ENCODE peak calls at places on chromosome 18, in six cellular contexts. One of them, this sample, is unnamed.

GRCh38 chr18:12254137-12254819 is at the start of gene CIDEA:
- DNase-seq in endothelial cell of umbilical vein: no peak
- DNase-seq in GM12878: no peak
- DNase-seq in HepG2: no peak
- DNase-seq in K562: peak
- DNase-seq in A549: no peak
- DNase-seq in this sample: no peak

GRCh38 chr18:12837747-12838146 is 46.3 kb downstream of the PTPN2 start:
- DNase-seq in GM12878: no peak
- DNase-seq in endothelial cell of umbilical vein: no peak
- DNase-seq in HepG2: no peak
- DNase-seq in K562: no peak
- DNase-seq in A549: peak
- DNase-seq in this sample: no peak

GRCh38 chr18:62091487-62092120 is 95.3 kb downstream of the PIGN start:
- DNase-seq in K562: no peak
- DNase-seq in HepG2: no peak
- DNase-seq in A549: no peak
- DNase-seq in GM12878: no peak
- DNase-seq in endothelial cell of umbilical vein: peak
- DNase-seq in this sample: no peak

GRCh38 chr18:64409511-64409910 is 260.6 kb upstream of the LINC00305 start:
- DNase-seq in K562: no peak
- DNase-seq in HepG2: no peak
- DNase-seq in GM12878: no peak
- DNase-seq in endothelial cell of umbilical vein: peak
- DNase-seq in A549: peak
- DNase-seq in this sample: peak

GRCh38 chr18:34773961-34774754 is 64.1 kb downstream of the DTNA start:
- DNase-seq in endothelial cell of umbilical vein: peak
- DNase-seq in K562: no peak
- DNase-seq in A549: no peak
- DNase-seq in HepG2: no peak
- DNase-seq in GM12878: no peak
- DNase-seq in this sample: no peak

GRCh38 chr18:14747513-14748474 is at the start of gene ANKRD30B:
- DNase-seq in A549: no peak
- DNase-seq in GM12878: no peak
- DNase-seq in HepG2: no peak
- DNase-seq in endothelial cell of umbilical vein: no peak
- DNase-seq in K562: no peak
- DNase-seq in this sample: no peak

GRCh38 chr18:59864446-59864764 is 35.4 kb upstream of the PMAIP1 start:
- DNase-seq in endothelial cell of umbilical vein: no peak
- DNase-seq in K562: no peak
- DNase-seq in A549: no peak
- DNase-seq in HepG2: no peak
- DNase-seq in GM12878: no peak
- DNase-seq in this sample: no peak

GRCh38 chr18:60146220-60146960 is 226.2 kb downstream of the MC4R start:
- DNase-seq in A549: no peak
- DNase-seq in endothelial cell of umbilical vein: no peak
- DNase-seq in GM12878: no peak
- DNase-seq in HepG2: no peak
- DNase-seq in K562: peak
- DNase-seq in this sample: peak

GRCh38 chr18:55633032-55633431 is 45.0 kb upstream of the TCF4 start:
- DNase-seq in A549: no peak
- DNase-seq in GM12878: no peak
- DNase-seq in K562: no peak
- DNase-seq in HepG2: no peak
- DNase-seq in endothelial cell of umbilical vein: no peak
- DNase-seq in this sample: peak

DNA sequence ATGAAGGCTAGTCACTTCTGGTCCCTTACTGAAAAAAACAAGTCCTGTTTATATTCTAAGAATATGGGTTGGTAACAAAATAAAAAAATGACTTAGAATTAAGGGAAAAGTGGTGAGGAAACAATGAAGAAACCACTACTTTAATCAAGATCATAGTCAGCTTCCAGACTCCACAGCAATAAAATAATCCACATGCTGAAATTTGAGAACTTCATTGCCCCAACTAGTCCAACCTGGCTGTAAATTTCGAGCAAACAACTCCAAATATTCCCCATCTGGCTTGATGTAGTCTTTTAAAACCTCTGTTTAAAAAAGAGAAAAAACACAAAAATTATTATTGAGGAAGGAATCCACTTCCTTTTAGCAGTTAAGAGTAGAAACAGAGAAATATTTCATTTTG is 32.5 kb downstream of the METTL4 start:
- DNase-seq in A549: no peak
- DNase-seq in K562: no peak
- DNase-seq in HepG2: no peak
- DNase-seq in GM12878: no peak
- DNase-seq in endothelial cell of umbilical vein: no peak
- DNase-seq in this sample: no peak
- TF ChIP-seq MYC in A549: no peak
- TF ChIP-seq MYC in K562: no peak
- TF ChIP-seq MYC in HepG2: no peak
- TF ChIP-seq MYC in GM12878: no peak
- TF ChIP-seq MYC in endothelial cell of umbilical vein: no peak
- TF ChIP-seq MYC in this sample: no peak

DNA sequence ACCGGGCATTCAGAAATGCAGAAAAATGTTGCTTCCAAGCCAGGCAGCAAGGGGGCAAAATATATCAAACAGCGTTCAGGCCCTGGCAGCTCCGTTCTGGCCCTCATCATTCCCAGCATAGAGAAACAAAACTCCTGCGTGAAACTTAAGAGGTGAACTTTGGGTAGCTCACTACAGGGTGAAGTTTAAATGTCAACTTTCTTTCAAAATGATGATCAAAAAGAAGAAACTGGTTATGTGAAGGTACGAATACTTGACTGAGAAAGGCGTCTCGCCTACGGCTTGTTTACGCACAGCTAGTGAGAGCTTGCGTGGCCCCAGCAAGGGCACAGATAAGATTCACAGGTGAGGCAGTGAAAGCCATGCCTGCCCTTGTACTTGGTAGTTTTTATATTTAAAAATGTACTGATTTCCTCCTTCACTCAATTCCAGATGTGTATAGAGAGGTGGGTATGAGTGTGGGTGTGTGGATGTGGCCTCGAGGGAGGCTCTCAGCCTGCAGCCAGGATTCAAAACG is 127.5 kb downstream of the NFATC1 start:
- DNase-seq in HepG2: no peak
- DNase-seq in A549: no peak
- DNase-seq in GM12878: no peak
- DNase-seq in endothelial cell of umbilical vein: no peak
- DNase-seq in K562: no peak
- DNase-seq in this sample: no peak
- TF ChIP-seq MYC in HepG2: no peak
- TF ChIP-seq MYC in A549: no peak
- TF ChIP-seq MYC in GM12878: no peak
- TF ChIP-seq MYC in endothelial cell of umbilical vein: no peak
- TF ChIP-seq MYC in K562: no peak
- TF ChIP-seq MYC in this sample: no peak

GRCh38 chr18:67484458-67484857 is 32.1 kb downstream of the DSEL start:
- DNase-seq in GM12878: no peak
- DNase-seq in K562: no peak
- DNase-seq in endothelial cell of umbilical vein: no peak
- DNase-seq in HepG2: peak
- DNase-seq in A549: no peak
- DNase-seq in this sample: no peak
- TF ChIP-seq MYC in GM12878: no peak
- TF ChIP-seq MYC in K562: no peak
- TF ChIP-seq MYC in endothelial cell of umbilical vein: no peak
- TF ChIP-seq MYC in HepG2: no peak
- TF ChIP-seq MYC in A549: no peak
- TF ChIP-seq MYC in this sample: no peak

GRCh38 chr18:48918660-48919415 is 31.9 kb downstream of the SMAD7 start:
- DNase-seq in HepG2: no peak
- DNase-seq in GM12878: no peak
- DNase-seq in K562: no peak
- DNase-seq in endothelial cell of umbilical vein: no peak
- DNase-seq in A549: no peak
- DNase-seq in this sample: no peak
- TF ChIP-seq MYC in HepG2: no peak
- TF ChIP-seq MYC in GM12878: no peak
- TF ChIP-seq MYC in K562: no peak
- TF ChIP-seq MYC in endothelial cell of umbilical vein: no peak
- TF ChIP-seq MYC in A549: no peak
- TF ChIP-seq MYC in this sample: no peak

DNA sequence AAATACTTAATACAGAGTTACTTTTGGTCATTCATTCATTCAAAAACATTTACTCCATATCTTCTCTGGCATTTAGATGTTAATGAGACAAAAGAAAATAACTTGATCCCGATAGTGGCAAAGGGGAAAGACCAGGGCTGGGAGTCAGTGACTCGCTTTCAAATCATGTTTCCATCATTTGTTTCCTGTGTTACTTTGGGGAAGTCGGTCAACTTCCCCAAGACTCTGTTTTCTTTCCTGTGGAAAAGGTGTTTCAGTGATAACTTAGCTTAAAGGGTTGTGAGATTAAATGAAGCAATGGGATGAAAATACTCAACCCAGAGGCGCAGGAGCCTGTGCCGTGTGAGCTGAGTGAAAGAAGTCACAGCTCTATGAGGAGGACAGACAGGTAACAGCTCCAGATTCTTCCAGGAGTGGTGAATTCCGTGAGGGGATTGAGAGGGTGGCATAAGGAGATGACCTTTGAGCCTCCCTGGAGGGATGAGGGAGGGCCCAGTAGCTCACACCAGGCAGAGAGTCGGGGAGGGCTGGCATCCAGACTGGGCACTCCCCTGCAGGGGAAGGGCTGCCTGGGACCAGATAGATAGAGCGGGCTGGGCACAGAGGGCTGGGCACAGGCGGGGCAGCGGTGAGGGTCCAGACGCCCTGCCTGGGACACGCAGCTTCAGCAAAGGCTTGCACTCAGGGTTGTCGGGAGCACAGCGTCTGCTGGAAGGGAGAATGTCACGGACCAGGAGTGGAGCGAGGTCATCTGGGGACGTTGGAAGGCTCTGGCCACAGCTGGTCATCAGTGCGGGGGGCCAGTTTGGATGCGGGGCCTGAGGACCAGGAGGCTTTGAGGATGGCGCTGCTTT is 70.1 kb downstream of the TSHZ1 start:
- DNase-seq in HepG2: no peak
- DNase-seq in K562: no peak
- DNase-seq in A549: no peak
- DNase-seq in GM12878: no peak
- DNase-seq in endothelial cell of umbilical vein: peak
- DNase-seq in this sample: no peak
- TF ChIP-seq MYC in HepG2: no peak
- TF ChIP-seq MYC in K562: no peak
- TF ChIP-seq MYC in A549: no peak
- TF ChIP-seq MYC in GM12878: no peak
- TF ChIP-seq MYC in endothelial cell of umbilical vein: no peak
- TF ChIP-seq MYC in this sample: no peak

This sample was measured in NB4.